ENCODE peak calls at places on chromosomes 1 and 21, in five cellular contexts. O, N, G, K and C are unnamed samples.

GRCh38 chr1:41515131-41515678 is 30.7 kb upstream of the EDN2 start:
- DNase-seq in K (peak; percentile 40), G (peak; percentile 89), N (no peak), O (no peak), C (no peak)

GRCh38 chr1:237736372-237737029 is 154.2 kb downstream of the ZP4 start:
- DNase-seq in N (no peak), O (no peak), K (no peak), G (peak; percentile 19), C (no peak)

GRCh38 chr1:60984066-60984799 is 98.1 kb upstream of the NFIA start:
- DNase-seq in K (peak; percentile 36), G (no peak), O (peak; percentile 42), N (no peak), C (no peak)

GRCh38 chr1:168101336-168101735 is 35.4 kb downstream of the GPR161 start:
- DNase-seq in G (no peak), O (no peak), K (no peak), N (no peak), C (no peak)

GRCh38 chr1:209490013-209490412 is 93.5 kb upstream of the CAMK1G start:
- DNase-seq in O (peak; percentile 44), G (no peak), N (no peak), K (no peak), C (no peak)

GRCh38 chr1:157047064-157047410 is 1.5 kb upstream of the ARHGEF11 start:
- DNase-seq in O (no peak), K (no peak), N (no peak), G (peak; percentile 19), C (no peak)

GRCh38 chr21:37993071-37993470 is 76.8 kb upstream of the KCNJ6 start:
- DNase-seq in N (no peak), K (no peak), G (no peak), O (no peak), C (no peak)

GRCh38 chr1:42979037-42979432 is 20.4 kb upstream of the SLC2A1 start:
- DNase-seq in N (no peak), O (no peak), G (no peak), K (no peak), C (no peak)

GRCh38 chr1:67420835-67421492 is 9.2 kb downstream of the SERBP1 start:
- DNase-seq in K (no peak), N (no peak), G (no peak), O (no peak), C (no peak)

GRCh38 chr21:27519357-27519756 is 552.5 kb upstream of the ADAMTS5 start:
- DNase-seq in G (no peak), O (peak; percentile 84), K (no peak), N (no peak), C (no peak)

GRCh38 chr21:25638634-25639166 is 358 bp upstream of the JAM2 start:
- DNase-seq in G (no peak), K (no peak), N (no peak), O (no peak), C (no peak)

GRCh38 chr1:19723874-19724273 is 59.2 kb downstream of the HTR6 start:
- DNase-seq in O (no peak), G (no peak), N (no peak), K (no peak), C (no peak)

GRCh38 chr1:42957880-42958487 is 684 bp downstream of the SLC2A1 start:
- DNase-seq in G (peak; percentile 76), N (peak; percentile 62), O (peak; percentile 36), K (peak; percentile 48), C (no peak)

GRCh38 chr1:156643266-156644092 is 1.6 kb downstream of the BCAN start:
- DNase-seq in N (no peak), K (no peak), O (no peak), G (no peak), C (no peak)

GRCh38 chr1:216186816-216187215 is 236.4 kb downstream of the USH2A start:
- DNase-seq in K (peak; percentile 25), G (peak; percentile 51), O (no peak), N (no peak), C (no peak)

GRCh38 chr1:30418426-30419245 is 304.7 kb downstream of the MATN1 start:
- DNase-seq in G (no peak), K (no peak), O (no peak), N (no peak), C (no peak)

GRCh38 chr1:36589006-36589405 is 106.3 kb upstream of the CSF3R start:
- DNase-seq in O (no peak), K (no peak), N (no peak), G (no peak), C (no peak)

GRCh38 chr1:47536646-47537118 is 98.8 kb downstream of the FOXD2 start:
- DNase-seq in K (no peak), N (no peak), G (no peak), O (no peak), C (no peak)

GRCh38 chr21:39164523-39164922 is 18.7 kb downstream of the PSMG1 start:
- DNase-seq in G (no peak), K (no peak), N (no peak), O (no peak), C (no peak)

GRCh38 chr1:116881879-116882520 is 27.7 kb upstream of the PTGFRN start:
- DNase-seq in N (no peak), K (peak; percentile 47), G (peak; percentile 31), O (peak; percentile 58), C (no peak)

GRCh38 chr1:180672105-180672504 is 40.3 kb downstream of the XPR1 start:
- DNase-seq in N (no peak), K (no peak), G (no peak), O (no peak), C (no peak)

GRCh38 chr21:42844411-42845113 is 34.8 kb downstream of the WDR4 start:
- DNase-seq in K (no peak), O (no peak), N (no peak), G (no peak), C (no peak)

GRCh38 chr21:36479415-36480402 is at the start of gene CLDN14:
- DNase-seq in G (no peak), N (no peak), O (no peak), K (peak; percentile 49), C (no peak)

GRCh38 chr1:24151175-24151533 is 8.2 kb upstream of the IL22RA1 start:
- DNase-seq in K (peak; percentile 60), G (peak; percentile 54), N (no peak), O (no peak), C (no peak)

GRCh38 chr1:8702848-8703810 is 114.3 kb downstream of the RERE start:
- DNase-seq in G (peak; percentile 91), K (peak; percentile 92), N (peak; percentile 46), O (peak; percentile 85), C (peak; percentile 57)

GRCh38 chr1:63663301-63663700 is 70.1 kb downstream of the PGM1 start:
- DNase-seq in G (peak; percentile 35), N (no peak), K (no peak), O (peak; percentile 67), C (no peak)

GRCh38 chr1:94974824-94975223 is 47.9 kb upstream of the CNN3 start:
- DNase-seq in G (no peak), O (peak; percentile 97), N (no peak), K (no peak), C (no peak)

GRCh38 chr1:44249543-44249942 is 36.3 kb downstream of the DMAP1 start:
- DNase-seq in O (no peak), N (no peak), G (no peak), K (no peak), C (no peak)

GRCh38 chr1:223714849-223715709 is 2.7 kb downstream of the CAPN2 start:
- DNase-seq in K (peak; percentile 52), N (no peak), O (peak; percentile 87), G (peak; percentile 89), C (no peak)

GRCh38 chr1:224786533-224787249 is 142.8 kb upstream of the DNAH14 start:
- DNase-seq in O (no peak), N (no peak), K (no peak), G (no peak), C (no peak)

GRCh38 chr1:8845104-8846097 is 28.0 kb upstream of the RERE start:
- DNase-seq in K (no peak), O (no peak), N (no peak), G (no peak), C (no peak)

GRCh38 chr1:98103617-98104284 is 182.9 kb upstream of the DPYD start:
- DNase-seq in K (no peak), O (no peak), G (no peak), N (no peak), C (no peak)

GRCh38 chr1:224730540-224730939 is 114.4 kb downstream of the CNIH3 start:
- DNase-seq in G (no peak), O (no peak), N (no peak), K (no peak), C (no peak)

GRCh38 chr21:41650526-41651145 is 116.2 kb downstream of the RIPK4 start:
- DNase-seq in O (no peak), G (no peak), K (no peak), N (no peak), C (no peak)

GRCh38 chr21:45432575-45433255 is 27.8 kb downstream of the COL18A1 start:
- DNase-seq in K (no peak), N (no peak), G (no peak), O (peak; percentile 41), C (no peak)

GRCh38 chr21:44291936-44292811 is 6.5 kb downstream of the AIRE start:
- DNase-seq in K (no peak), G (no peak), O (no peak), N (no peak), C (no peak)

GRCh38 chr1:109078317-109078716 is 2.5 kb upstream of the TAF13 start:
- DNase-seq in O (no peak), K (no peak), N (no peak), G (no peak), C (no peak)

GRCh38 chr1:242826706-242827336 is 302.3 kb upstream of the PLD5 start:
- DNase-seq in O (no peak), G (no peak), N (no peak), K (no peak), C (no peak)